ENCODE peak calls at places on chromosomes 2 and 18, in five cellular contexts. Z is activated T-helper 9 cell treated with anti-CD3 and anti-CD28 coated beads, Interleukin-2, amount 50 U/mL, for 16 hours; C is osteocyte; T is AML-193; V is iris pigment epithelial cell. F is an unnamed sample.

GRCh38 chr2:20611077-20611843 is 39.6 kb downstream of the HS1BP3 start:
- DNase-seq in Z (no peak), C (no peak), T (no peak), V (peak; percentile 99), F (peak; percentile 95)

GRCh38 chr18:54805571-54806334 is 22.5 kb upstream of the RAB27B start:
- DNase-seq in Z (no peak), C (no peak), T (peak; percentile 88), V (peak; percentile 96), F (no peak)

GRCh38 chr2:171400395-171400794 is 33.4 kb downstream of the METTL8 start:
- DNase-seq in Z (no peak), C (no peak), T (no peak), V (no peak), F (no peak)

GRCh38 chr18:5196253-5197031 is 615 bp downstream of the AKAIN1 start:
- DNase-seq in Z (no peak), C (no peak), T (no peak), V (no peak), F (no peak)

GRCh38 chr18:31439807-31440325 is 7.7 kb upstream of the DSG3 start:
- DNase-seq in Z (no peak), C (no peak), T (peak; percentile 3), V (no peak), F (no peak)

GRCh38 chr2:48854681-48855080 is 99.2 kb upstream of the LHCGR start:
- DNase-seq in Z (no peak), C (no peak), T (no peak), V (no peak), F (no peak)

GRCh38 chr2:20438334-20439192 is 8.3 kb upstream of the RHOB start:
- DNase-seq in Z (no peak), C (no peak), T (no peak), V (peak; percentile 93), F (peak; percentile 84)

GRCh38 chr2:227376911-227377396 is 2.2 kb downstream of the TM4SF20 start:
- DNase-seq in Z (no peak), C (no peak), T (no peak), V (peak; percentile 54), F (no peak)

GRCh38 chr2:237456200-237456731 is 30.8 kb upstream of the MLPH start:
- DNase-seq in Z (no peak), C (peak; percentile 92), T (no peak), V (peak; percentile 77), F (peak; percentile 93)

GRCh38 chr2:191566347-191566746 is 111.6 kb upstream of the NABP1 start:
- DNase-seq in Z (peak; percentile 39), C (no peak), T (peak; percentile 48), V (peak; percentile 52), F (no peak)

GRCh38 chr2:45554764-45555163 is 56.3 kb downstream of the SRBD1 start:
- DNase-seq in Z (no peak), C (no peak), T (no peak), V (peak; percentile 59), F (no peak)

GRCh38 chr2:85135066-85135914 is 2.1 kb downstream of the TCF7L1 start:
- DNase-seq in Z (no peak), C (no peak), T (no peak), V (no peak), F (no peak)

GRCh38 chr2:160210599-160211138 is 10.6 kb upstream of the ITGB6 start:
- DNase-seq in Z (peak; percentile 50), C (no peak), T (peak; percentile 71), V (peak; percentile 80), F (peak; percentile 70)

GRCh38 chr2:161681043-161681442 is 56.8 kb downstream of the SLC4A10 start:
- DNase-seq in Z (no peak), C (no peak), T (no peak), V (peak; percentile 49), F (no peak)